ENCODE peak calls at places on chromosomes 6 and 20, in six cellular contexts. N is Peyer's patch, A is right atrium auricular region, L is K562, C is HAP-1, M is IMR-90. G is an unnamed sample. For H3K4me1 and H3K36me3, the result is how much of the 10 kb centered on the place peaks cover.

GRCh38 chr20:57654363-57654997 is 34.3 kb upstream of the ZBP1 start:
- DNase-seq in N (peak), A (peak), L (peak), M (peak), C (peak), G (no peak)

GRCh38 chr20:51628533-51629398 is 86.2 kb upstream of the NFATC2 start:
- DNase-seq in L (no peak), A (no peak), M (peak), N (no peak), C (no peak), G (no peak)

GRCh38 chr6:168333039-168333438 is 13.5 kb upstream of the DACT2 start:
- DNase-seq in A (no peak), C (no peak), L (peak), M (no peak), N (no peak), G (no peak)

GRCh38 chr6:151380848-151381205 is 10.5 kb downstream of the ZBTB2 start:
- DNase-seq in L (no peak), C (no peak), N (no peak), M (no peak), A (no peak), G (no peak)

GRCh38 chr6:52503853-52504777 is 72.7 kb downstream of the TRAM2 start:
- DNase-seq in N (peak), L (peak), C (peak), M (peak), A (peak), G (no peak)

GRCh38 chr6:111474771-111475170 is 8.2 kb downstream of the REV3L start:
- DNase-seq in M (no peak), C (no peak), L (no peak), N (no peak), A (no peak), G (no peak)

GRCh38 chr6:121688974-121689373 is 253.5 kb downstream of the GJA1 start:
- DNase-seq in M (no peak), C (no peak), L (no peak), N (no peak), A (no peak), G (no peak)

GRCh38 chr6:144213293-144213692 is 63.0 kb downstream of the STX11 start:
- DNase-seq in M (no peak), N (no peak), A (no peak), L (no peak), C (no peak), G (no peak)

GRCh38 chr20:20768202-20768815 is 55.9 kb upstream of the RALGAPA2 start:
- DNase-seq in N (no peak), A (no peak), M (no peak), C (no peak), L (no peak), G (no peak)

GRCh38 chr6:158207452-158207788 is 39.3 kb downstream of the GTF2H5 start:
- DNase-seq in L (no peak), M (peak), C (no peak), A (no peak), N (no peak), G (no peak)

GRCh38 chr6:159002432-159003160 is 2.6 kb upstream of the RSPH3 start:
- DNase-seq in C (no peak), L (no peak), A (no peak), N (no peak), M (peak), G (no peak)

GRCh38 chr20:21693322-21693721 is 12.1 kb upstream of the PAX1 start:
- DNase-seq in M (no peak), N (no peak), C (no peak), A (no peak), L (peak), G (no peak)

GRCh38 chr20:25044660-25045342 is 13.1 kb downstream of the ACSS1 start:
- DNase-seq in A (no peak), C (no peak), L (no peak), N (peak), M (no peak), G (no peak)

GRCh38 chr20:25046736-25047666 is 10.9 kb downstream of the ACSS1 start:
- DNase-seq in L (no peak), N (peak), M (no peak), C (no peak), A (no peak), G (no peak)

GRCh38 chr20:25047766-25048165 is 10.2 kb downstream of the ACSS1 start:
- DNase-seq in C (no peak), M (no peak), L (no peak), A (no peak), N (peak), G (no peak)

GRCh38 chr20:25045343-25045712 is 12.6 kb downstream of the ACSS1 start:
- DNase-seq in M (no peak), L (no peak), A (no peak), N (peak), C (no peak), G (no peak)

GRCh38 chr20:25046181-25046641 is 11.7 kb downstream of the ACSS1 start:
- DNase-seq in L (no peak), A (no peak), M (no peak), N (peak), C (no peak), G (no peak)
- H3K4me1 ChIP-seq in L (under half), A (under half), M (under half), N (under half), C (under half), G (under half)

GRCh38 chr20:37584238-37584807 is 56.6 kb upstream of the BLCAP start:
- DNase-seq in C (no peak), L (no peak), M (no peak), N (no peak), A (no peak), G (no peak)
- H3K36me3 ChIP-seq in C (under half), L (under half), M (under half), N (under half), A (under half), G (under half)

DNA sequence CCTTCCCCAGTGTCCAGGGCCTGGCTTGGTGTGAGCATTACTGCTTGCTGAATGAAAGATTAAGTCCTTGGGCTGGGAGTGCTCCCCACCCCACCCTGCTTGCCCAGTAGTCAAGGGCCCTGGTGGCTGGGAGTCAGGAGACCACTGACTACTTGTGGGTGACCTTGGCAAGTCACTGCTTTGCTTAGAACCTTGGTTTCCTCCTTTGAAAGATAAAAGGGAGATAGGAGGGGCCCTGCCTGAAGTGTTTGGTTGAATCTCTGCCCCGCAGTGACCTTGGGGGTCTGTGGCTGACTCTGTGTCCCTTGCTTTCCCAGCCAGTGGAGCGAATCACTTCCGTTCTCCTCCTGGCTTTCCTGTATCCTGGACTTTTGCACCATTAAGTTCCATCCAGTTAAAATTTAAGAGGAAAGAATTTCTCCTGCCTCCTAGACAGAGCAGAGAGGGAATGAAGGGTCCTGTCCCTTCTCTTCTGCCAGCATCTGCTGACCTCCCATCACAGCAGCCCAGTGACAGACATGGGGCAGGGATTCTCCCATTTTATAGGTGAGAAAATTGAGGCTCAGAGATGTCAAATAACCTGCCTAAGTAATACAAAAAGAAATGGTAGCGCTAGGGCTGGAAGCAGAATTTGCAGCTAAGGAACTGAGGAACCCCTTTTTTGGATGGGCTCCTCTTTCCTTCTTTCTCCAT is 3.5 kb upstream of the EPB41L1 start:
- DNase-seq in C (no peak), N (no peak), M (no peak), A (no peak), L (no peak), G (no peak)
- H3K4me1 ChIP-seq in C (under half), N (under half), M (under half), A (under half), L (under half), G (under half)

DNA sequence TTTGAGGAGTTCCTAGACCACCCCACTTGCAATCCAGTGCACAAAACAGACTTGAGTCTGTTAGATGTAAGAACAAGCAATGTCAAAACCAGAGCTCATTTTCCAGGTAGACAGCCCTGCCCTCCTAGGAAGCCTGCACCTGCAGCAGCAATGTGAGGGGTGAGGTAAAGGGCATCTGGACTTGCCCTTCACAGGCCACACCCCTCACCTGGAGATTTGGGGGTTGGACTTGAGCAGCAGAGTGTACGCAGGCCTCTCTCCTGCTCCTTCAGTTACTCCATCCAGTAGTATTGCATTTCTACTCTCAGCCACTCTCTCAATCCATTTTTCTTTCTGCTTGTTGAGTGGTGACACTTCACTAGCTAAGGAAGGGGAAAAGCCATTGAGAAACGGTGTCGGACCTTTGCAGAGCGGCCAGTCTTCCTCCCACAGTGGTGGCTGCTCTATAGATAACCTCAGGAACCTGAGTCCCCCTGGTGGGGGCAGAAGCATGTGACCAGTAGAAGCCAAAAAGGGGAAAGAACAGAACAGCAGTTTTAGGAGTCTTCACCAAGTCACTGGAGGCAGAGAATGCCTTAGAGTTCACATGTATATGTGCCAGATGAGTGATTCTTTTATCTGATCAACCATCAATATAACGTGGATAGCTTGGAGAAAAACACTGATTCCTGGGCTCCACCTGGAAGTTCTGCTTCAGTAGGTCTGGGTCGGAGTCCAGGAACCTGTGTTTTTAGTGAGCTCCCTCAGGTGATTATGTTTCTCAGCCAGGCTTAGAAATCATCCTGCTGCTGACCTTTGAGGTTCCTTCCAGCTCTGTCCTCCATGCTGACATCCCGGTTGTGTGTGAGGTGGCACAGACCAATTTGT is 28.0 kb downstream of the ARFGEF2 start:
- DNase-seq in C (no peak), L (peak), M (no peak), N (no peak), A (no peak), G (no peak)
- H3K36me3 ChIP-seq in C (under half), L (half or more), M (under half), N (under half), A (half or more), G (half or more)

G was measured in effector memory CD4-positive, alpha-beta T cell.